ENCODE peak calls at places on chromosomes 3 and 15, in nine cellular contexts. T, A, X, D, Q, K, G, W and F are unnamed samples. For H3K4me1 and H3K9me3, the result is how much of the 10 kb centered on the place peaks cover.

GRCh38 chr3:14151471-14152083 is 26.7 kb downstream of the TMEM43 start:
- DNase-seq in T (peak), A (no peak), X (no peak), D (no peak), Q (no peak), K (no peak), G (no peak), W (no peak), F (no peak)

GRCh38 chr3:156530969-156531368 is 23.9 kb downstream of the SSR3 start:
- DNase-seq in T (no peak), A (no peak), X (no peak), D (no peak), Q (no peak), K (no peak), G (no peak), W (no peak), F (no peak)

GRCh38 chr3:48222616-48223513 is at the start of gene CAMP:
- DNase-seq in T (peak), A (peak), X (peak), D (peak), Q (peak), K (no peak), G (peak), W (no peak), F (peak)

GRCh38 chr3:189914799-189915198 is 205.9 kb downstream of the P3H2 start:
- DNase-seq in T (no peak), A (no peak), X (no peak), D (no peak), Q (no peak), K (no peak), G (peak), W (no peak), F (no peak)

GRCh38 chr15:40847225-40847961 is 3.5 kb downstream of the SPINT1 start:
- DNase-seq in T (peak), A (peak), X (peak), D (peak), Q (peak), K (no peak), G (peak), W (no peak), F (peak)

GRCh38 chr15:27045796-27046195 is 74.8 kb downstream of the GABRG3 start:
- DNase-seq in T (no peak), A (no peak), X (no peak), D (no peak), Q (no peak), K (no peak), G (no peak), W (no peak), F (no peak)

GRCh38 chr3:32392530-32393302 is 1.1 kb downstream of the CMTM7 start:
- DNase-seq in T (peak), A (peak), X (no peak), D (peak), Q (peak), K (no peak), G (no peak), W (peak), F (no peak)

GRCh38 chr3:182973047-182973446 is 7.3 kb downstream of the DCUN1D1 start:
- DNase-seq in T (no peak), A (no peak), X (no peak), D (no peak), Q (no peak), K (no peak), G (no peak), W (no peak), F (no peak)

GRCh38 chr3:119310052-119310451 is 15.9 kb downstream of the ARHGAP31 start:
- DNase-seq in T (no peak), A (no peak), X (no peak), D (no peak), Q (no peak), K (no peak), G (peak), W (no peak), F (no peak)

GRCh38 chr3:68996356-68996995 is 17.0 kb downstream of the EOGT start:
- DNase-seq in T (no peak), A (no peak), X (no peak), D (no peak), Q (no peak), K (no peak), G (no peak), W (no peak), F (no peak)

GRCh38 chr15:77974098-77974414 is 103.5 kb downstream of the TBC1D2B start:
- DNase-seq in T (peak), A (peak), X (peak), D (peak), Q (peak), K (no peak), G (no peak), W (no peak), F (peak)

GRCh38 chr3:186093271-186093900 is 15.5 kb downstream of the ETV5 start:
- DNase-seq in T (no peak), A (no peak), X (no peak), D (no peak), Q (no peak), K (no peak), G (no peak), W (no peak), F (no peak)

GRCh38 chr3:127822836-127823589 is 698 bp upstream of the MGLL start:
- DNase-seq in T (peak), A (peak), X (peak), D (peak), Q (peak), K (no peak), G (no peak), W (no peak), F (peak)

GRCh38 chr3:141386611-141387110 is 18.4 kb downstream of the ZBTB38 start:
- DNase-seq in T (no peak), A (no peak), X (no peak), D (no peak), Q (no peak), K (no peak), G (no peak), W (no peak), F (no peak)

GRCh38 chr15:51493892-51494291 is 128.7 kb downstream of the DMXL2 start:
- DNase-seq in T (no peak), A (no peak), X (no peak), D (no peak), Q (no peak), K (no peak), G (no peak), W (no peak), F (no peak)

GRCh38 chr3:134600685-134601502 is 49.9 kb downstream of the KY start:
- DNase-seq in T (peak), A (peak), X (peak), D (peak), Q (peak), K (peak), G (no peak), W (peak), F (peak)

GRCh38 chr15:32838820-32839219 is 121.0 kb downstream of the GREM1 start:
- DNase-seq in T (peak), A (no peak), X (no peak), D (no peak), Q (no peak), K (no peak), G (no peak), W (no peak), F (no peak)
- H3K4me3 ChIP-seq in T (no peak), A (no peak), X (no peak), D (no peak), Q (no peak), K (no peak), G (no peak), W (no peak), F (no peak)

GRCh38 chr15:42603978-42604377 is 28.6 kb downstream of the STARD9 start:
- DNase-seq in T (no peak), A (no peak), X (no peak), D (no peak), Q (no peak), K (no peak), G (no peak), W (no peak), F (no peak)
- H3K4me1 ChIP-seq in T (under half), A (under half), X (under half), D (under half), Q (half or more), K (under half), G (under half), W (under half), F (under half)

GRCh38 chr3:197237897-197238296 is 60.5 kb downstream of the DLG1 start:
- DNase-seq in T (no peak), A (no peak), X (no peak), D (no peak), Q (no peak), K (no peak), G (no peak), W (no peak), F (no peak)

GRCh38 chr3:197241173-197241572 is 57.2 kb downstream of the DLG1 start:
- DNase-seq in T (no peak), A (no peak), X (no peak), D (no peak), Q (no peak), K (no peak), G (no peak), W (no peak), F (no peak)

GRCh38 chr3:197242784-197243432 is 55.5 kb downstream of the DLG1 start:
- DNase-seq in T (no peak), A (no peak), X (no peak), D (no peak), Q (no peak), K (no peak), G (no peak), W (no peak), F (no peak)

GRCh38 chr3:197238842-197239241 is 59.6 kb downstream of the DLG1 start:
- DNase-seq in T (no peak), A (no peak), X (no peak), D (no peak), Q (no peak), K (no peak), G (no peak), W (no peak), F (no peak)

GRCh38 chr3:197239857-197240256 is 58.6 kb downstream of the DLG1 start:
- DNase-seq in T (no peak), A (no peak), X (no peak), D (no peak), Q (no peak), K (no peak), G (no peak), W (no peak), F (no peak)
- H3K9me3 ChIP-seq in T (under half), A (under half), X (under half), D (half or more), Q (half or more), K (under half), G (half or more), W (under half), F (half or more)

GRCh38 chr15:72156928-72157327 is 38.7 kb downstream of the SENP8 start:
- DNase-seq in T (no peak), A (no peak), X (no peak), D (no peak), Q (no peak), K (no peak), G (no peak), W (no peak), F (no peak)
- H3K4me3 ChIP-seq in T (no peak), A (no peak), X (no peak), D (no peak), Q (no peak), K (no peak), G (no peak), W (no peak), F (no peak)

GRCh38 chr3:9915252-9916141 is 1.4 kb upstream of the IL17RC start:
- DNase-seq in T (peak), A (peak), X (peak), D (peak), Q (peak), K (no peak), G (no peak), W (peak), F (peak)
- H3K4me1 ChIP-seq in T (under half), A (under half), X (under half), D (under half), Q (under half), K (under half), G (half or more), W (under half), F (under half)

GRCh38 chr3:4656646-4657318 is 163.6 kb downstream of the ITPR1 start:
- DNase-seq in T (no peak), A (no peak), X (no peak), D (no peak), Q (no peak), K (no peak), G (no peak), W (no peak), F (no peak)
- H3K9me3 ChIP-seq in T (under half), A (under half), X (under half), D (under half), Q (under half), K (under half), G (under half), W (under half), F (under half)